ENCODE peak calls at places on chromosomes 7 and 10, in ten cellular contexts. K is A549, T is H1, G is adrenal gland, Y is breast epithelium, Q is sigmoid colon, E is tibial nerve, B is transverse colon, S is HCT116, Z is endothelial cell of umbilical vein. R is an unnamed sample.

GRCh38 chr10:114010316-114010715 is 33.4 kb upstream of the ADRB1 start:
- DNase-seq in K (no peak), T (no peak), G (no peak), Y (no peak), Q (no peak), E (no peak), B (no peak), S (no peak), Z (no peak), R (no peak)

GRCh38 chr7:134781171-134781570 is 1.7 kb downstream of the CALD1 start:
- DNase-seq in K (no peak), T (no peak), G (no peak), Y (no peak), Q (no peak), E (peak), B (no peak), S (no peak), Z (peak), R (no peak)

GRCh38 chr10:33422779-33423520 is 88.5 kb upstream of the NRP1 start:
- DNase-seq in K (no peak), T (no peak), G (no peak), Y (no peak), Q (no peak), E (peak), B (no peak), S (no peak), Z (no peak), R (no peak)

GRCh38 chr7:64610997-64611396 is 48.1 kb upstream of the ZNF680 start:
- DNase-seq in K (no peak), T (no peak), G (no peak), Y (no peak), Q (no peak), E (no peak), B (no peak), S (no peak), Z (no peak), R (no peak)

GRCh38 chr7:80014507-80014906 is 120.1 kb upstream of the GNAI1 start:
- DNase-seq in K (no peak), T (no peak), G (no peak), Y (no peak), Q (no peak), E (no peak), B (no peak), S (no peak), Z (peak), R (peak)

GRCh38 chr7:44970521-44971051 is 8.2 kb downstream of the MYO1G start:
- DNase-seq in K (no peak), T (no peak), G (peak), Y (no peak), Q (peak), E (no peak), B (no peak), S (no peak), Z (no peak), R (no peak)

GRCh38 chr7:100884741-100885439 is 4.6 kb downstream of the UFSP1 start:
- DNase-seq in K (no peak), T (no peak), G (no peak), Y (no peak), Q (no peak), E (no peak), B (no peak), S (no peak), Z (no peak), R (no peak)

GRCh38 chr10:87734987-87735827 is 75.5 kb downstream of the PAPSS2 start:
- DNase-seq in K (peak), T (peak), G (no peak), Y (no peak), Q (no peak), E (peak), B (no peak), S (peak), Z (peak), R (peak)

GRCh38 chr7:158741294-158741666 is 36.7 kb upstream of the NCAPG2 start:
- DNase-seq in K (no peak), T (peak), G (no peak), Y (no peak), Q (no peak), E (no peak), B (no peak), S (no peak), Z (no peak), R (no peak)

GRCh38 chr7:16648551-16648950 is 2.6 kb downstream of the BZW2 start:
- DNase-seq in K (no peak), T (no peak), G (no peak), Y (no peak), Q (no peak), E (no peak), B (no peak), S (no peak), Z (peak), R (no peak)

GRCh38 chr10:58932126-58932525 is 244.3 kb upstream of the PHYHIPL start:
- DNase-seq in K (no peak), T (no peak), G (no peak), Y (no peak), Q (no peak), E (no peak), B (no peak), S (no peak), Z (no peak), R (no peak)

GRCh38 chr10:97445722-97446639 is at the start of the genes EXOSC1 and ZDHHC16:
- DNase-seq in K (peak), T (peak), G (peak), Y (peak), Q (peak), E (peak), B (peak), S (peak), Z (peak), R (peak)

GRCh38 chr7:138468244-138469123 is 8.4 kb downstream of the TRIM24 start:
- DNase-seq in K (no peak), T (no peak), G (peak), Y (no peak), Q (no peak), E (no peak), B (no peak), S (no peak), Z (no peak), R (no peak)

GRCh38 chr10:26832960-26833359 is 27.8 kb downstream of the ABI1 start:
- DNase-seq in K (no peak), T (no peak), G (no peak), Y (no peak), Q (no peak), E (no peak), B (no peak), S (no peak), Z (no peak), R (no peak)

GRCh38 chr10:31451766-31452165 is 132.8 kb downstream of the ZEB1 start:
- DNase-seq in K (no peak), T (no peak), G (no peak), Y (no peak), Q (no peak), E (no peak), B (no peak), S (no peak), Z (no peak), R (no peak)

GRCh38 chr7:116780966-116781365 is 81.4 kb upstream of the CAPZA2 start:
- DNase-seq in K (no peak), T (no peak), G (no peak), Y (peak), Q (no peak), E (no peak), B (peak), S (no peak), Z (no peak), R (no peak)

GRCh38 chr7:116212859-116213258 is 2.5 kb downstream of the TES start:
- DNase-seq in K (no peak), T (no peak), G (no peak), Y (no peak), Q (no peak), E (no peak), B (no peak), S (no peak), Z (peak), R (no peak)

GRCh38 chr7:142248166-142249160 is 9.4 kb downstream of the PRSS58 start:
- DNase-seq in K (no peak), T (peak), G (no peak), Y (no peak), Q (no peak), E (no peak), B (no peak), S (no peak), Z (no peak), R (no peak)

GRCh38 chr10:103792547-103792946 is 62.8 kb downstream of the SH3PXD2A start:
- DNase-seq in K (no peak), T (no peak), G (no peak), Y (no peak), Q (no peak), E (no peak), B (no peak), S (no peak), Z (no peak), R (no peak)

GRCh38 chr7:18499407-18500197 is 4.1 kb downstream of the HDAC9 start:
- DNase-seq in K (no peak), T (no peak), G (no peak), Y (no peak), Q (no peak), E (no peak), B (no peak), S (no peak), Z (no peak), R (no peak)

GRCh38 chr7:34772296-34772695 is 114.3 kb downstream of the NPSR1 start:
- DNase-seq in K (no peak), T (no peak), G (no peak), Y (no peak), Q (no peak), E (no peak), B (no peak), S (no peak), Z (no peak), R (no peak)

GRCh38 chr10:29238531-29239080 is 50.3 kb upstream of the LYZL1 start:
- DNase-seq in K (no peak), T (no peak), G (no peak), Y (no peak), Q (no peak), E (no peak), B (no peak), S (no peak), Z (no peak), R (no peak)

GRCh38 chr7:121313793-121314676 is 14.8 kb upstream of the WNT16 start:
- DNase-seq in K (no peak), T (no peak), G (no peak), Y (no peak), Q (no peak), E (no peak), B (peak), S (peak), Z (no peak), R (no peak)

GRCh38 chr10:113230018-113230610 is 280.1 kb downstream of the TCF7L2 start:
- DNase-seq in K (no peak), T (peak), G (no peak), Y (no peak), Q (no peak), E (no peak), B (no peak), S (no peak), Z (no peak), R (no peak)

GRCh38 chr10:47024046-47024322 is 112.8 kb downstream of the PTPN20 start:
- DNase-seq in K (no peak), T (peak), G (no peak), Y (no peak), Q (no peak), E (no peak), B (no peak), S (no peak), Z (no peak), R (no peak)

GRCh38 chr10:128103229-128103714 is 23.0 kb downstream of the MKI67 start:
- DNase-seq in K (no peak), T (no peak), G (no peak), Y (no peak), Q (no peak), E (no peak), B (no peak), S (no peak), Z (no peak), R (no peak)

GRCh38 chr10:128102480-128103228 is 23.6 kb downstream of the MKI67 start:
- DNase-seq in K (no peak), T (no peak), G (no peak), Y (no peak), Q (no peak), E (no peak), B (peak), S (no peak), Z (no peak), R (no peak)

GRCh38 chr10:128099901-128100300 is 26.3 kb downstream of the MKI67 start:
- DNase-seq in K (no peak), T (no peak), G (no peak), Y (no peak), Q (no peak), E (no peak), B (no peak), S (no peak), Z (no peak), R (no peak)

GRCh38 chr10:128110339-128110738 is 15.9 kb downstream of the MKI67 start:
- DNase-seq in K (no peak), T (no peak), G (no peak), Y (no peak), Q (no peak), E (no peak), B (no peak), S (no peak), Z (no peak), R (no peak)

GRCh38 chr10:128105383-128105782 is 20.8 kb downstream of the MKI67 start:
- DNase-seq in K (no peak), T (no peak), G (no peak), Y (no peak), Q (no peak), E (no peak), B (no peak), S (no peak), Z (no peak), R (no peak)
- TF ChIP-seq POLR2A in K (no peak), T (no peak), G (no peak), Y (no peak), Q (no peak), E (no peak), B (no peak), S (no peak), Z (no peak), R (no peak)

DNA sequence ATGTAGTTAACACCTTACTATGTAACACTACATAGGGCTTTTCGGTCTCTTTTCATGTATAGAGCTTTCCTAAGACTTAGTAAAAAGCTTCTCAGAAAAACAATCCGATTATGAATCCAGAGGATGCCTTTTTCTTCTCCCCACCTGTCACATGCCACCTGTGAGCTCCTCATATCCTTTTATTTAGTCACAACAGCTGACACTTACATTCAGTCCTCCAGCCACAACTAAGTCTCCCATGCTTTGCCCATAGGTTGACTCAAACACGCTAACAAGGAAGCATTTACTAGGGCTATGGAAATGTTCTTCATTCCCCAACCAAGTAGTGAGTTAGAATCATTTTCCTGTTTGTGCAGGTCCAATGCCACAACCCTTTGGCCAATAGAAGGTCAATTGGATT is 7.9 kb downstream of the ENO4 start:
- DNase-seq in K (no peak), T (no peak), G (no peak), Y (no peak), Q (no peak), E (no peak), B (no peak), S (no peak), Z (no peak), R (no peak)
- TF ChIP-seq POLR2A in K (no peak), T (no peak), G (no peak), Y (no peak), Q (no peak), E (no peak), B (no peak), S (no peak), Z (no peak), R (no peak)

GRCh38 chr10:110508389-110508788 is 10.7 kb downstream of the DUSP5 start:
- DNase-seq in K (no peak), T (no peak), G (no peak), Y (no peak), Q (peak), E (no peak), B (no peak), S (no peak), Z (no peak), R (no peak)
- TF ChIP-seq POLR2A in K (no peak), T (no peak), G (no peak), Y (no peak), Q (no peak), E (no peak), B (no peak), S (no peak), Z (no peak), R (no peak)

DNA sequence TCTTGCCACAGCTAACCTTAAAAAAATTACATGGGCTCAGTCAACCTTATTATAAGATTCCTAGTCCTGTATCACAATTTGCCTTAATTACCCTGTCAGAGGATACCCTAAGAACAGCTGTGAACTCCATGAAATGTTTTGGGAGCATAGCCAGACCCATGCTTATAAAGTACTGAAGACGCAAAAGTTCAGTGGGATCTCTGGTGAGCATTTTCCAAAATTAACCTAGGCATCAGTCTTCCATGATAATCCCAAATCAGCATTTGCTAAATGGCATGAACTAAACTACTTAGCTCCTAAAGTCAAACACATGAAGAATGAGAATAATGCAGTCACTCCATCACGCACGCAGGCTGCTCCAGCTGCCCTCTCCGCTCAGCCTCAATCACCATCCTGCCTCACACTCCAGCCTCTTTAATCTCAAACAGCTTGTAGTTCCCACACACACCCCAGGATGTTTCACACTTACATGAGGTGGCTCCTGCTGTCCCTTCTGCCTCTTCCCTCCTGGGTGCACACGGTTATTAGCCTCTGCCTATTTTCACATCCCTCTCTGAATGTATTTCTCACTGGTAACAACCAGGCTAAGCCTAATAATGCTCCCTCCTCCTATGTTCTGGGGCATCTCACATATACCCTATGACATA is 15.3 kb downstream of the IGF2BP3 start:
- DNase-seq in K (no peak), T (no peak), G (no peak), Y (no peak), Q (no peak), E (no peak), B (no peak), S (no peak), Z (no peak), R (no peak)
- TF ChIP-seq POLR2A in K (no peak), T (peak), G (no peak), Y (no peak), Q (no peak), E (no peak), B (no peak), S (no peak), Z (no peak), R (no peak)

DNA sequence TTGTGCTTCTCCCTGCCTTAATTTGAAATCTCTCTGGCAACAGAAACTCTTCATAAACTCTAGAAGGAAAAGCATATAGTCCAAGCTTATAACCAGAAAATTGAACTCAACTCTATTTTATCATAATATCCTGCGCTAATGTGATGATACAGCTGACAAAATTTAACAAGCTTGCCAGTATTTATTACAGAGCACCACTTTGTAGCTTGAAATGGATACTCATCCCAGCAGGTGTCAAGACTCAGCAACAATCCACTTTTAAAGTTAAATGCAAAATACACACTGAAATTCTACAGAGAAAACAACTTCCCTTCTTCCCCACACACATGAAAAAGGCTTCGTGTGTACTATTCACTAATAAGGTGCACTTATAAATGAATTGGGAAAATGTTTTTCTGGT is 228.9 kb downstream of the AGMO start:
- DNase-seq in K (no peak), T (no peak), G (no peak), Y (no peak), Q (no peak), E (no peak), B (no peak), S (no peak), Z (no peak), R (no peak)
- TF ChIP-seq POLR2A in K (no peak), T (no peak), G (no peak), Y (no peak), Q (no peak), E (no peak), B (no peak), S (no peak), Z (no peak), R (no peak)

DNA sequence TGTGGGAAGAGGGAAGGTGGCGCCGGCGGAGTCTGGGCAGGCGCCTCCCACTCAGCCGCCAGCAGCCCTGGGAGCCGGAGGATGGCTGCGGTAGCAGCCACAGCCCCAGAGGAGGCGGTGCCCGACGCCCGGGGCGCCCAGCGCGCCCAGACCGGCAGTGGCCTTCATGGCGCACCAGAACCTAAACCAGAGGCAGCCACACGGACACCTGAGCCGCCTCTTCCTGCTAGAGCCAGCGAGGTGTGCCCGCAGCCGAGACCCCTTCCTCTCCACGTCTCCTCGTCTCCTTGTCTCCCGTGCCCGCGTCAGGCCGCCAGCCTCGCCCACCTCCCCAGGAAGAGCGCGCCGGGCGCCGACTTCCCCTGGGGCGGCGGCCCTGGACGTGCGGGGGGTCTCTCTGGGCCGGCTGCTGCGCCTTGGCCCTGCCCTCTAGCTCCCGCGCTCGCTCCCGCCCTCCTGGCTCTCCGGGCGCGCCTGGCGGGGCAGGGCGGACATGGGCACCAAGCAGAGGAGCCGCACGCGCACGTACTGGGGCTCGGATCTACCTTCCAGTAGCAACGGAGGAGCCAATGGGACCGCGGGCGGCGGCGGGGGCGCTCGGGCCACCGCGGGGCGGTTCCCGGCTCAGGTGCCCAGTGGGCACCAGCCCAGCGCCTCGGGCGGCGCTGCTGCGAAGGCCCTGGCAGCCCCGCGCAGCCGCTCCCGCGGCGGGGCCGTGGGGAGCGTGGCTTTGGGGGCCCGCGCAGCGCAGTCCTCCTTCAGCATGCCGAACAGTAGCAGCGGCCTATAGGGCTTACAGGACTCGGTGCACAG is 33.0 kb upstream of the SFTPD start:
- DNase-seq in K (peak), T (peak), G (peak), Y (peak), Q (peak), E (no peak), B (peak), S (peak), Z (peak), R (peak)
- TF ChIP-seq POLR2A in K (peak), T (no peak), G (no peak), Y (no peak), Q (no peak), E (no peak), B (peak), S (no peak), Z (no peak), R (peak)

R was measured in H54.